ENCODE peak calls at places on chromosomes 2 and 18, in six cellular contexts. F is SJCRH30; J is CD8-positive, alpha-beta memory T cell; Y is breast epithelium; I is HCT116; G is Peyer's patch. H is an unnamed sample. For H3K9me3, the result is how much of the 10 kb centered on the place peaks cover.

GRCh38 chr18:41436772-41437171 is 518.3 kb upstream of the PIK3C3 start:
- DNase-seq in F (no peak), J (no peak), Y (no peak), I (no peak), G (no peak), H (no peak)

GRCh38 chr2:204825054-204825453 is 279.8 kb downstream of the PARD3B start:
- DNase-seq in F (no peak), J (no peak), Y (no peak), I (no peak), G (no peak), H (no peak)

GRCh38 chr2:36698978-36699377 is 2.5 kb downstream of the VIT start:
- DNase-seq in F (no peak), J (no peak), Y (no peak), I (no peak), G (no peak), H (no peak)

GRCh38 chr2:26407517-26407916 is 5.8 kb downstream of the DRC1 start:
- DNase-seq in F (no peak), J (no peak), Y (no peak), I (no peak), G (no peak), H (no peak)

GRCh38 chr2:65055427-65056214 is 595 bp upstream of the CEP68 start:
- DNase-seq in F (peak), J (peak), Y (no peak), I (no peak), G (peak), H (peak)

GRCh38 chr2:150586858-150587257 is 99.4 kb upstream of the RND3 start:
- DNase-seq in F (no peak), J (no peak), Y (no peak), I (no peak), G (no peak), H (no peak)

GRCh38 chr2:41829011-41829500 is 218.8 kb upstream of the PKDCC start:
- DNase-seq in F (no peak), J (no peak), Y (no peak), I (no peak), G (no peak), H (no peak)

GRCh38 chr18:22221350-22221749 is 52.0 kb downstream of the GATA6 start:
- DNase-seq in F (no peak), J (no peak), Y (no peak), I (no peak), G (no peak), H (no peak)

GRCh38 chr2:141015339-141016047 is 1115.3 kb downstream of the LRP1B start:
- DNase-seq in F (peak), J (no peak), Y (no peak), I (no peak), G (no peak), H (no peak)

GRCh38 chr2:37488911-37489310 is 144.5 kb downstream of the QPCT start:
- DNase-seq in F (no peak), J (no peak), Y (no peak), I (no peak), G (no peak), H (no peak)

GRCh38 chr2:128308284-128308731 is 10.4 kb downstream of the HS6ST1 start:
- DNase-seq in F (peak), J (no peak), Y (no peak), I (no peak), G (no peak), H (peak)

GRCh38 chr2:241506793-241507429 is 1.5 kb downstream of the STK25 start:
- DNase-seq in F (peak), J (no peak), Y (no peak), I (no peak), G (no peak), H (no peak)

GRCh38 chr2:66897181-66897580 is 462.3 kb downstream of the MEIS1 start:
- DNase-seq in F (no peak), J (no peak), Y (no peak), I (no peak), G (no peak), H (no peak)

GRCh38 chr2:23286765-23287155 is 98.2 kb upstream of the KLHL29 start:
- DNase-seq in F (peak), J (no peak), Y (peak), I (no peak), G (no peak), H (no peak)

GRCh38 chr2:10814571-10815331 is 2.2 kb upstream of the PDIA6 start:
- DNase-seq in F (no peak), J (no peak), Y (no peak), I (no peak), G (no peak), H (no peak)

GRCh38 chr2:70214958-70215357 is 24.1 kb upstream of the C2orf42 start:
- DNase-seq in F (no peak), J (no peak), Y (no peak), I (no peak), G (no peak), H (no peak)

GRCh38 chr2:196314780-196315179 is 143.4 kb upstream of the STK17B start:
- DNase-seq in F (no peak), J (no peak), Y (no peak), I (no peak), G (no peak), H (no peak)

GRCh38 chr2:85577386-85578242 is at the start of gene VAMP8:
- DNase-seq in F (peak), J (peak), Y (peak), I (peak), G (peak), H (no peak)

DNA sequence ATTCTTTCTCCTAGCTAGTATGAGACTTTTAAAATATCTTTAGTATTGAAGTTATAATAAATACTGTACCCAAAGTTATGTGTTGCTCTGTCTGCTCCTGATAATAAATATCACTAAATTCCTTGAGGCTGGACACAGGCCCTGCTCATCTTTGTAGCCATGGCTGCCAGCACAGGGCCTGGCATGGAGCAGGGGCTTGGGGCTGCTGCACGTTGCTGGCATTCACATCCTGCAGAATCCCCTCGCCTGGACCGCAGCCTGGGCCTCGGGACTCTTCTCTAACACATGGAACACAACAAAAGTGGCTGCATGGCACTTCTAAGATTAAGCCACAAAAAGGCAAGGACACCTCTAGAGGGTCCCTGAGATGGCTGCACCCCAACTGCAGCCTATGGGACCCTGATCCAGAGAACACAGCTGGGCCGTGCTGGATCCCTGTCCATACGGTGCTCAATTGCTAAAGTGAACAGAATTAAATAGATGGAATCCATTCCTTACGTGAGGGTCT is 477.5 kb upstream of the MYT1L start:
- DNase-seq in F (no peak), J (no peak), Y (no peak), I (no peak), G (no peak), H (no peak)
- H3K9me3 ChIP-seq in F (under half), J (under half), Y (under half), I (under half), G (under half), H (under half)

GRCh38 chr2:225036431-225036830 is 5.8 kb downstream of the DOCK10 start:
- DNase-seq in F (no peak), J (no peak), Y (no peak), I (no peak), G (no peak), H (no peak)
- H3K9me3 ChIP-seq in F (under half), J (under half), Y (under half), I (under half), G (under half), H (under half)

GRCh38 chr2:31688282-31688681 is 107.5 kb upstream of the SRD5A2 start:
- DNase-seq in F (no peak), J (no peak), Y (no peak), I (peak), G (no peak), H (no peak)
- H3K9me3 ChIP-seq in F (under half), J (under half), Y (half or more), I (under half), G (under half), H (under half)

GRCh38 chr2:228938629-228939028 is 332.5 kb downstream of the PID1 start:
- DNase-seq in F (no peak), J (no peak), Y (no peak), I (no peak), G (no peak), H (no peak)
- H3K9me3 ChIP-seq in F (under half), J (under half), Y (under half), I (under half), G (under half), H (under half)

GRCh38 chr2:11974573-11974972 is 228.1 kb downstream of the LPIN1 start:
- DNase-seq in F (no peak), J (no peak), Y (no peak), I (no peak), G (no peak), H (no peak)
- H3K9me3 ChIP-seq in F (under half), J (under half), Y (under half), I (under half), G (under half), H (under half)

DNA sequence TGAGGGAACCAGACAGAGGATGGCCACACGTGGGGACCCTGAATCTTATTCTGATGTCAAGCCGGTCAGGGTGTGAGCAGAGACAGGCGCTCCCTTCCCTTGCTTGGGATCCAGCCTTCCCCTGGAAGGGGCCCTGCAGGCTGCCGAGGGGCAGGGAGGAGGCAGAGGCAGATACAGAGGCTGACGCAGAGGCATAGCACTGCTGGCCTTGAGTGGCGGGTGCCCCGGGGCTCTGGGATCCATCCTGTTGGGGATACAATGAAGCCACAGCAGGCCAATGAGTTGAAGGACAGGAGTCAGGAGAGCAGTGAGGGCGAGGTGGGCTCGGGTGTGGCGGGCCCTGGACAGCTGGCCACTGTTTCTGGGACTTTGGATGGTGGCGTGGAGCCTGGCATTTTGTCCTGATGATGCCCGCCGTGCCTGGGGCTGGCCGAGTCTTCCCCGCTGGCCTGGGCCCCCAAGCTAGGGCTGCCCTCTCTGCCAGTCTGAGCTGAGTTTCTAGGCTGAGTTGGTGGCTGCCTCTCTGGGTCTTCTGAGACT is 63.9 kb upstream of the GPC1 start:
- DNase-seq in F (no peak), J (no peak), Y (no peak), I (no peak), G (no peak), H (no peak)
- H3K9me3 ChIP-seq in F (under half), J (under half), Y (under half), I (under half), G (under half), H (under half)

DNA sequence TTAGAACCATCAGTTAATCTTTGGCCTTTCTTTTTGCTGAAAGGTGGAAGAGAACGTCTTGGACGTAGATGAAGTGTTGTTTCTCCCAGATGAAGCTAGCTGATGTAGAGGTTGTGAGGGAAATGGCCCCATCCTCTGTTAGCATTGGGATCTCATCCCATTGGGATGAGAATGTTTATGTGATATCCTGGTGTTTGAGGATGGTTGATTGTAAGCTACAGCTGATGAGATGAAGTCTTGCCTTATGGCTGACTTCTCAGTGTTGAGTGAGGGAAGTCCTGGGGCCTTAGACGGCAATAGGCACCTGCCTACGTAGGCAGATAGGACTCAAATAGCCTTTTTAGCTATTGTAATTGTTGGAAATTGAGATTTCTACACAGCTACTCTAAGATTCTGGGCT is 211.3 kb downstream of the MYCN start:
- DNase-seq in F (no peak), J (no peak), Y (no peak), I (no peak), G (no peak), H (no peak)
- H3K9me3 ChIP-seq in F (under half), J (under half), Y (under half), I (under half), G (under half), H (under half)

DNA sequence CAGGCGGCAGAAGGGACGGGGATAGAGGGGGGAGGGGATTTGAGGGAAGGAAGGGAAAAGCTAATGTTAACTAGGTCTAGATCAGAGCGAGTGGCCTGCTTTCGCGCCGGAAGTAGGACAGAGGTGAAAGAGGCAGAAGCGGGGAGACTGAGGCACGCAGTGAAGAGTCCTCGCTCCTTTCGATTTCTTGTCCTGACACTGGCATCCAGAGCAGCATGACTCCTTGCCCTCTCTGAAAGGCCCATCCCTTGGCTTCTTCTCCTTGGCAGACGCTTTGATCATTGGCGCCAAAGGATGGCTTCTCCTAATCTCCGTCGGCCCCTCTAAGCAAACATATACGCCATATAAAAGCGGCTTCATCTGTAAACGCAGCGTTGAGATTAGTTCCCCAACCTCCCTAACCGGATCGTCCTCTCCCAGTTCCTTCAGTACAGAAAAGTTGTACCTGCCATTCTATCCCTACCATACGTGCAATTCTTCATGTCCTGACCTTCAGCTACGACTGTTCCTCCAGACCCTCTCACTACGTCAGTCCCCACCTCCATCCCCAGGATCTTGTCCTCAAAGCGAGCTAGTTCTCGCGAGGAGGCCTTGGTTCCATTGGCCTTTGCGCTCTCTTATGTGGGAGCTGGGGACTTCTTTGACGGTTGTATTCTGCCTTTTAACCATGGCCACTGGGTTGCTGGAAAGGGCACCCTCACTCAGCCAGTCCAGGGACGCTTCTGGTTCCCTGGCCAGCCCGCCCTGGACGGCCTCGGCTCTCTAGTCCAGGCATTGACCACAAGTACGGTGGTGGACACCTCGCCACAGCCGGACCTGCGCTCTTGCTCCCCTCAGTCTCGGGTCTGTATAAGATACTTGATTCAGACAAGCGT is 857 bp upstream of the NEUROD1 start:
- DNase-seq in F (no peak), J (no peak), Y (no peak), I (no peak), G (no peak), H (no peak)
- H3K9me3 ChIP-seq in F (under half), J (under half), Y (under half), I (under half), G (under half), H (under half)

DNA sequence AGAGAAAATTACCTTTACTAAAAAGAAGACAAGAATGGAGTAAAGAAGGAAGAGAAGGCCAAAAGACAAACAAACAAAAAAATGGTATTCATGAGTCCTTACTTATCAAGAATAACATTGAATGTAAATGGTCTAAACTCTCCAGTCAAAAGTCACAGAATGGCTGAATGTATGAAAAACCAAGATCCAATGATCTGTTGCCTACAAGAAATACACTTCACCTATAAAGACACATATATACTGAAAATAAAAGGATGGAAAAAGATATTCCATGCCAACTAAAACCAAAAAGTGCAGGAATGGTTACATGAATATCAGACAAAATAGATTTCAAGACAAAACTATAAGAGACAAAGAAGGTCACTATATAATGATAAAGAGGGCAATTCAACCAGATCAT is 65.0 kb upstream of the ASXL3 start:
- DNase-seq in F (no peak), J (no peak), Y (no peak), I (no peak), G (no peak), H (no peak)
- H3K9me3 ChIP-seq in F (under half), J (under half), Y (under half), I (under half), G (under half), H (under half)